ENCODE peak calls at places on chromosomes 5 and 9, in eight cellular contexts. J is stomach, S is endodermal cell, U is IMR-90, Y is PC-9, K is psoas muscle, F is H9, T is upper lobe of right lung. G is an unnamed sample. For H3K27me3, the result is how much of the 10 kb centered on the place peaks cover.

GRCh38 chr5:56625577-56625976 is 189.8 kb upstream of the MAP3K1 start:
- DNase-seq in J (no peak), S (no peak), U (peak), Y (peak), K (no peak), F (no peak), T (no peak), G (no peak)

GRCh38 chr5:128234928-128235641 is 151.5 kb downstream of the SLC12A2 start:
- DNase-seq in J (no peak), S (peak), U (no peak), Y (no peak), K (no peak), F (no peak), T (no peak), G (no peak)

GRCh38 chr5:103487253-103487652 is 75.3 kb downstream of the NUDT12 start:
- DNase-seq in J (no peak), S (no peak), U (peak), Y (no peak), K (no peak), F (no peak), T (no peak), G (no peak)

GRCh38 chr5:99077254-99077640 is 148.4 kb upstream of the CHD1 start:
- DNase-seq in J (no peak), S (no peak), U (no peak), Y (no peak), K (no peak), F (no peak), T (no peak), G (no peak)

GRCh38 chr5:42655982-42656660 is 100.5 kb upstream of the CCDC152 start:
- DNase-seq in J (no peak), S (no peak), U (no peak), Y (no peak), K (no peak), F (no peak), T (no peak), G (no peak)

GRCh38 chr9:125142560-125143376 is 560 bp downstream of the SCAI start:
- DNase-seq in J (no peak), S (peak), U (no peak), Y (no peak), K (no peak), F (peak), T (no peak), G (no peak)

GRCh38 chr9:108182950-108183381 is 672.8 kb downstream of the ACTL7B start:
- DNase-seq in J (no peak), S (no peak), U (peak), Y (no peak), K (no peak), F (no peak), T (no peak), G (no peak)

GRCh38 chr9:105883847-105884246 is 189.5 kb downstream of the TMEM38B start:
- DNase-seq in J (no peak), S (no peak), U (no peak), Y (no peak), K (no peak), F (no peak), T (no peak), G (no peak)

GRCh38 chr5:115542651-115543364 is 1.8 kb downstream of the FEM1C start:
- DNase-seq in J (no peak), S (no peak), U (no peak), Y (peak), K (no peak), F (no peak), T (no peak), G (no peak)

GRCh38 chr5:38738898-38739743 is 106.7 kb upstream of the OSMR start:
- DNase-seq in J (no peak), S (no peak), U (no peak), Y (no peak), K (no peak), F (no peak), T (no peak), G (no peak)

GRCh38 chr5:155147222-155147621 is 133.7 kb downstream of the KIF4B start:
- DNase-seq in J (no peak), S (no peak), U (no peak), Y (no peak), K (no peak), F (no peak), T (no peak), G (no peak)

GRCh38 chr9:12785251-12785880 is 10.5 kb downstream of the LURAP1L start:
- DNase-seq in J (peak), S (no peak), U (peak), Y (peak), K (no peak), F (no peak), T (peak), G (peak)

GRCh38 chr5:673140-673836 is 19.9 kb downstream of the TPPP start:
- DNase-seq in J (no peak), S (no peak), U (no peak), Y (no peak), K (peak), F (peak), T (no peak), G (peak)

GRCh38 chr5:159099049-159099760 is 511 bp downstream of the EBF1 start:
- DNase-seq in J (no peak), S (peak), U (peak), Y (no peak), K (peak), F (peak), T (peak), G (peak)

GRCh38 chr5:114325552-114325951 is 36.3 kb upstream of the KCNN2 start:
- DNase-seq in J (no peak), S (no peak), U (peak), Y (no peak), K (no peak), F (no peak), T (no peak), G (no peak)

GRCh38 chr9:14418262-14419200 is 104.6 kb upstream of the NFIB start:
- DNase-seq in J (no peak), S (no peak), U (no peak), Y (no peak), K (no peak), F (no peak), T (no peak), G (no peak)

GRCh38 chr5:180649297-180650039 is at the start of gene FLT4:
- DNase-seq in J (no peak), S (peak), U (no peak), Y (no peak), K (no peak), F (no peak), T (peak), G (no peak)

GRCh38 chr5:173771058-173771742 is 116.9 kb upstream of the CPEB4 start:
- DNase-seq in J (peak), S (peak), U (no peak), Y (no peak), K (no peak), F (no peak), T (no peak), G (no peak)

GRCh38 chr9:138008081-138008841 is 130.7 kb downstream of the CACNA1B start:
- DNase-seq in J (peak), S (peak), U (no peak), Y (no peak), K (peak), F (no peak), T (peak), G (no peak)

GRCh38 chr5:38528162-38528703 is 28.2 kb downstream of the LIFR start:
- DNase-seq in J (no peak), S (no peak), U (no peak), Y (no peak), K (no peak), F (no peak), T (no peak), G (no peak)

GRCh38 chr9:117088140-117088539 is 326.7 kb downstream of the ASTN2 start:
- DNase-seq in J (no peak), S (no peak), U (no peak), Y (no peak), K (no peak), F (no peak), T (no peak), G (no peak)

GRCh38 chr5:6792911-6793451 is 79.7 kb downstream of the TENT4A start:
- DNase-seq in J (no peak), S (no peak), U (no peak), Y (no peak), K (no peak), F (no peak), T (no peak), G (no peak)

GRCh38 chr9:34744295-34745221 is 34.6 kb upstream of the CCL21 start:
- DNase-seq in J (no peak), S (no peak), U (peak), Y (peak), K (peak), F (no peak), T (no peak), G (no peak)

GRCh38 chr9:124180557-124180956 is 77.2 kb upstream of the NEK6 start:
- DNase-seq in J (peak), S (no peak), U (peak), Y (no peak), K (no peak), F (no peak), T (peak), G (peak)

GRCh38 chr5:109853362-109853761 is 163.6 kb downstream of the MAN2A1 start:
- DNase-seq in J (no peak), S (no peak), U (no peak), Y (no peak), K (no peak), F (no peak), T (no peak), G (no peak)

GRCh38 chr5:36444582-36444999 is 142.9 kb upstream of the RANBP3L start:
- DNase-seq in J (peak), S (no peak), U (no peak), Y (peak), K (no peak), F (no peak), T (no peak), G (no peak)

GRCh38 chr9:120621941-120622340 is 42.0 kb upstream of the CDK5RAP2 start:
- DNase-seq in J (no peak), S (no peak), U (no peak), Y (no peak), K (no peak), F (no peak), T (no peak), G (no peak)

GRCh38 chr5:141484499-141485304 is at the start of gene PCDHGC4:
- DNase-seq in J (no peak), S (peak), U (no peak), Y (no peak), K (peak), F (peak), T (no peak), G (no peak)

GRCh38 chr5:93868851-93869250 is 127.5 kb upstream of the POU5F2 start:
- DNase-seq in J (no peak), S (no peak), U (peak), Y (no peak), K (no peak), F (no peak), T (no peak), G (no peak)

GRCh38 chr9:131087354-131087893 is 8.9 kb upstream of the AIF1L start:
- DNase-seq in J (no peak), S (no peak), U (no peak), Y (no peak), K (no peak), F (no peak), T (no peak), G (no peak)

GRCh38 chr5:149728303-149728702 is 1.8 kb upstream of the PPARGC1B start:
- DNase-seq in J (peak), S (no peak), U (no peak), Y (no peak), K (no peak), F (no peak), T (no peak), G (no peak)

GRCh38 chr9:89093201-89093600 is 85.4 kb downstream of the SHC3 start:
- DNase-seq in J (no peak), S (no peak), U (no peak), Y (no peak), K (no peak), F (no peak), T (no peak), G (no peak)

GRCh38 chr5:78178356-78178755 is 116.1 kb downstream of the AP3B1 start:
- DNase-seq in J (no peak), S (no peak), U (no peak), Y (no peak), K (no peak), F (no peak), T (no peak), G (no peak)
- TF ChIP-seq CTCF in J (no peak), S (no peak), U (no peak), Y (no peak), K (no peak), F (no peak), T (no peak), G (no peak)

GRCh38 chr5:73431204-73431851 is 17.2 kb downstream of the FOXD1 start:
- DNase-seq in J (no peak), S (no peak), U (no peak), Y (no peak), K (no peak), F (no peak), T (no peak), G (no peak)

GRCh38 chr5:73422164-73422563 is 26.4 kb downstream of the FOXD1 start:
- DNase-seq in J (no peak), S (peak), U (no peak), Y (no peak), K (no peak), F (no peak), T (no peak), G (no peak)

GRCh38 chr5:73424489-73425102 is 24.0 kb downstream of the FOXD1 start:
- DNase-seq in J (no peak), S (no peak), U (no peak), Y (no peak), K (no peak), F (no peak), T (no peak), G (no peak)

DNA sequence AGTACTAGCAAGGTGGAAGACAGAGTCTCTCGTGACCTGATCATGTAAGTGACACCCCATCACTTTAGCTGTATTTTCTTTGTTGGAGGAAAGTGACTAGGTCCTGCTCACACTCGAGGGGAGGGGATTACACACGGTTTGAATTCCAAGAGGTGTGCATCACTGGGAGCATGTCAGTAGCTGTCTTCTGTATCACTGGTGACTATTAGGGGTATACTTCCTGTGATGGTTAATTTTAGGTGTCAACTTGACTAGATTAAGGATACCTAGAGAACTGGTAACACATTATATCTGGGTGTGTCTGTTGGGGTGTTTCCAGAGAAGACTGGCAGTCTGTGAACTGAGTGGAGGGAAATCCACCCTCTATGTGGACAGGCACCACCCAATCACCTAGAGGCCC is 22.5 kb downstream of the FOXD1 start:
- DNase-seq in J (no peak), S (no peak), U (no peak), Y (no peak), K (no peak), F (no peak), T (no peak), G (no peak)
- H3K27me3 ChIP-seq in J (under half), S (under half), U (under half), Y (under half), K (under half), F (under half), T (half or more), G (half or more)

GRCh38 chr5:9920696-9921095 is 290.5 kb upstream of the TAS2R1 start:
- DNase-seq in J (no peak), S (no peak), U (no peak), Y (no peak), K (no peak), F (no peak), T (no peak), G (no peak)
- TF ChIP-seq CTCF in J (no peak), S (peak), U (no peak), Y (no peak), K (no peak), F (no peak), T (no peak), G (no peak)

DNA sequence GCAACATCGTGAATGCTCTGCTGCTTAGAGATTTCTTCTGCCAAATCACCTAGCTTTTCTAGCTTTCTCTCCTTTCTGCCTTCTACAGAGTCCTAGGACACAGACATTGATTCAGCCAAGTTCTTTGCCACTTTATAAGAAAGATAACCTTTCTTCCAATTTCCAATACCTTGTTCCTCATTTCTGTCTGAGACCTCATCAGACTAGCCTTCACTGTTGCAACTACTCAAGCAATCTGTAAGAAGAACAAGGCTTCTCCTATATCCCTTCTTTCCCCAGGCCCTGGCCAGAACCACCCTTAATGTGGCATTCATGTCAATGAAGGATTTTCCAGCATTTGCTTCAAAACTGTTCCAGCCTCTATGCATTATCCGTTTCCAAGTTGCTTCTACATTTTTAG is 24.3 kb downstream of the FBXO10 start:
- DNase-seq in J (no peak), S (no peak), U (no peak), Y (no peak), K (no peak), F (no peak), T (no peak), G (no peak)
- H3K27me3 ChIP-seq in J (under half), S (under half), U (under half), Y (under half), K (under half), F (under half), T (under half), G (under half)

GRCh38 chr9:36148652-36149051 is 12.1 kb downstream of the GLIPR2 start:
- DNase-seq in J (peak), S (no peak), U (peak), Y (peak), K (peak), F (no peak), T (peak), G (peak)

GRCh38 chr9:36152741-36153438 is 16.3 kb upstream of the CCIN start:
- DNase-seq in J (no peak), S (no peak), U (no peak), Y (no peak), K (no peak), F (no peak), T (no peak), G (no peak)

GRCh38 chr9:36149197-36149596 is 12.7 kb downstream of the GLIPR2 start:
- DNase-seq in J (no peak), S (no peak), U (peak), Y (no peak), K (no peak), F (no peak), T (no peak), G (no peak)

GRCh38 chr9:36151306-36152210 is 15.0 kb downstream of the GLIPR2 start:
- DNase-seq in J (peak), S (no peak), U (peak), Y (no peak), K (peak), F (no peak), T (peak), G (peak)

GRCh38 chr9:36150529-36151305 is 14.2 kb downstream of the GLIPR2 start:
- DNase-seq in J (no peak), S (no peak), U (peak), Y (no peak), K (peak), F (no peak), T (no peak), G (no peak)
- TF ChIP-seq CTCF in J (no peak), S (no peak), U (no peak), Y (no peak), K (no peak), F (no peak), T (no peak), G (no peak)

GRCh38 chr9:85995612-85996011 is 54.7 kb downstream of the NAA35 start:
- DNase-seq in J (no peak), S (no peak), U (no peak), Y (no peak), K (no peak), F (no peak), T (no peak), G (no peak)
- H3K27me3 ChIP-seq in J (under half), S (under half), U (under half), Y (under half), K (under half), F (under half), T (under half), G (under half)

GRCh38 chr9:70120834-70121510 is 77.3 kb downstream of the MAMDC2 start:
- DNase-seq in J (no peak), S (peak), U (peak), Y (peak), K (peak), F (no peak), T (no peak), G (no peak)
- TF ChIP-seq CTCF in J (no peak), S (peak), U (peak), Y (no peak), K (peak), F (peak), T (no peak), G (no peak)

DNA sequence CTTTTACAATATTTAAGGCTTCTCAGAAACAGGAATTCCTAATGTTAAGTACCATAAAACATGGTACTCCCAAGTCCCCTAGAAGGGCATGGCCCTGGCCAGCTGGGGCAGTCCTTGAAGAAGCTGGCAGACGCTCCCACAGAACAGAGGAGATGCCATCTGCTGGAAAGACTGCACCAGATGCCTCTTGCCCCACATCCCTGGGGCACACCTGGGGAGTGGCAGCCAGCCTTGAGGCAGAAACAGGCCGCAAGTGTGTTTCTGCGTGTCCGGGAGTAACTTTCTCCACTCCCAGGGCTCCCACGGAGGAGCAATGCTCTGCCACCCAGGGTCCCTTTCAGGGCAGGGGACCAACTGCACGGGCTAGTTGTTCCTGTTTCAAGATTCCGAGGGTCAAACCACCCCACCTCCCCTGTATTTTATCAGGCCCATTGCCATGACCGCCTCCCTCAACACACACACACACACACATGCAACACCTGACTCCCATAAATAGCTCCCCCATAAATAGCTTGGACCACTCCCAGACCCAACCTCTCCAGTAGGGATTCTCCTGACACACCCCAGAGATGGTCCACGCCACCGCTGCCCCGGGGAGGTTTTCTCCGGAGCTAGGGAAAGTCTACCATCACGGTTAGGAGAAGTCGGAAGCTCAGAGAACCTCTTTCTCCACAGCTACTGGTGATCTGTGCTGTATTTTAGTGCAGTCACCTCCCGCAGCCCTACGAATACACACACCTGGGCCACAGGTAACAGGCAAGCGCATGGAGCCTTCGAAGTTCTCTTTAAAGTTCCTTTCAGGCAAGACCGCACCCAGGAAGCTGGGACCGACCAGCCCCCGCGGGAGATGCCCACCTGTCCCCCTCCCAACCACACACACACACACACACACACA is 1.5 kb downstream of the SPOCK1 start:
- DNase-seq in J (no peak), S (no peak), U (no peak), Y (no peak), K (no peak), F (peak), T (peak), G (no peak)
- H3K27me3 ChIP-seq in J (under half), S (half or more), U (under half), Y (under half), K (under half), F (under half), T (under half), G (under half)

DNA sequence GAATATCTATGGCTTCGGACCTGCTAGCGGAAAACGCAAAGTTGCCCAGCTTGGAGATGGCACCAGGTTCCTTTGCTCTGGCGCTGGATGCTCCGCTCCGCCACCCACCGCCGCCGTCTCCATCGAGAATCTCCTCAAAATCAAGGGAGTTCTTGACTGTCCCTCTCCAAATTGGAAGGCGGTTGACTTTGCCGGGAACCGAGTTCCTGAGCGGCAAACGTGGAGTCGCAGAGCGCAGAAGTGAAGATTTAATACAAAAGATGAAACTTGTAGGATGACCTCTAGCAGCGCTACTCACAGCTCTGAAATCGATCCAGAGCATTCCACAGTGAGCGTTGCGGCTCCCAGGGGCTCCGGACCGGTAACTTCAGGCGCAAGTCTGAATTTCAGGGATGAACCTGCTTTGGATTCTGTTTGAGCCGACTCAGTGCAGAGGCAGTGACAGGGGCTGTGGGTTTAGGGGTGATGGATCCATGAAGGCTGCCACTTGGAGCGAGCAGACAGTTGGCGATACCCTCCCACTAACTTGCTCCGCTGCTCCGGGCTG is 1641.5 kb upstream of the C9orf72 start:
- DNase-seq in J (no peak), S (peak), U (no peak), Y (no peak), K (peak), F (peak), T (no peak), G (no peak)
- TF ChIP-seq CTCF in J (no peak), S (no peak), U (no peak), Y (no peak), K (no peak), F (no peak), T (no peak), G (no peak)

G was measured in lower lobe of right lung.